ENCODE peak calls at places on chromosomes 7 and 10, in seven cellular contexts. D is nephron progenitor cell; E is astrocyte of the cerebellum; V is IMR-90; F is breast epithelium; U is neural progenitor cell; W is CD4-positive, alpha-beta T cell. O is an unnamed sample.

GRCh38 chr7:150668472-150668911 is 17.0 kb upstream of the GIMAP2 start:
- DNase-seq in D (no peak), U (no peak), V (no peak), F (no peak), W (peak; percentile 40), E (no peak), O (no peak)

GRCh38 chr7:926061-927030 is 28.1 kb downstream of the ADAP1 start:
- DNase-seq in W (no peak), F (peak; percentile 50), V (no peak), D (no peak), E (no peak), U (no peak), O (no peak)

GRCh38 chr10:21183025-21183424 is 285.9 kb upstream of the NEBL start:
- DNase-seq in D (no peak), W (no peak), F (no peak), V (no peak), U (no peak), E (no peak), O (no peak)

GRCh38 chr10:71390435-71390820 is 6.3 kb upstream of the CDH23 start:
- DNase-seq in U (no peak), E (no peak), V (no peak), W (no peak), F (peak; percentile 25), D (no peak), O (no peak)

GRCh38 chr7:148523550-148523949 is 67.0 kb upstream of the C7orf33 start:
- DNase-seq in E (no peak), V (no peak), W (no peak), U (no peak), D (no peak), F (no peak), O (no peak)

GRCh38 chr7:97198596-97198995 is 81.1 kb downstream of the SDHAF3 start:
- DNase-seq in F (no peak), W (no peak), D (no peak), U (no peak), E (no peak), V (no peak), O (no peak)

GRCh38 chr7:12212051-12212485 is 974 bp downstream of the TMEM106B start:
- DNase-seq in U (peak; percentile 43), F (no peak), V (no peak), W (no peak), D (peak; percentile 4), E (no peak), O (no peak)

GRCh38 chr7:66556549-66557213 is 72.0 kb upstream of the KCTD7 start:
- DNase-seq in U (no peak), V (no peak), E (no peak), F (peak; percentile 45), W (no peak), D (no peak), O (no peak)

GRCh38 chr10:111410740-111411139 is 333.9 kb downstream of the ADRA2A start:
- DNase-seq in F (no peak), W (no peak), V (no peak), E (no peak), D (no peak), U (no peak), O (no peak)

GRCh38 chr10:134205-134742 is 981 bp upstream of the ZMYND11 start:
- DNase-seq in W (no peak), V (peak; percentile 6), E (no peak), U (peak; percentile 55), F (no peak), D (no peak), O (no peak)

GRCh38 chr10:12194752-12195271 is 879 bp downstream of the NUDT5 start:
- DNase-seq in V (peak; percentile 31), D (peak; percentile 36), U (peak; percentile 28), E (no peak), W (peak; percentile 17), F (no peak), O (no peak)

GRCh38 chr7:106425017-106425719 is 140.4 kb upstream of the NAMPT start:
- DNase-seq in F (peak; percentile 56), W (no peak), V (peak; percentile 100), U (no peak), E (peak; percentile 99), D (no peak), O (peak; percentile 38)

GRCh38 chr7:156985101-156985967 is 25.1 kb downstream of the MNX1 start:
- DNase-seq in F (no peak), W (no peak), D (no peak), U (no peak), E (no peak), V (no peak), O (no peak)
- TF ChIP-seq CTCF in F (no peak), W (no peak), D (no peak), U (no peak), E (no peak), V (no peak), O (no peak)

GRCh38 chr10:86110156-86110786 is 256.3 kb downstream of the GRID1 start:
- DNase-seq in E (no peak), D (no peak), F (no peak), W (no peak), U (peak; percentile 38), V (no peak), O (no peak)
- TF ChIP-seq CTCF in E (no peak), D (peak; percentile 16), F (no peak), W (no peak), U (peak; percentile 58), V (no peak), O (no peak)

GRCh38 chr10:114550756-114551290 is 107.3 kb downstream of the ABLIM1 start:
- DNase-seq in W (no peak), V (peak; percentile 47), U (peak; percentile 57), E (no peak), F (no peak), D (no peak), O (no peak)
- TF ChIP-seq CTCF in W (peak; percentile 74), V (peak; percentile 55), U (peak; percentile 71), E (no peak), F (peak; percentile 45), D (peak; percentile 48), O (no peak)

GRCh38 chr10:43137971-43138756 is at the start of gene CSGALNACT2:
- DNase-seq in W (peak; percentile 75), E (peak; percentile 40), V (peak; percentile 86), U (peak; percentile 89), F (peak; percentile 73), D (peak; percentile 83), O (peak; percentile 50)
- TF ChIP-seq CTCF in W (no peak), E (no peak), V (peak; percentile 5), U (no peak), F (no peak), D (no peak), O (no peak)

DNA sequence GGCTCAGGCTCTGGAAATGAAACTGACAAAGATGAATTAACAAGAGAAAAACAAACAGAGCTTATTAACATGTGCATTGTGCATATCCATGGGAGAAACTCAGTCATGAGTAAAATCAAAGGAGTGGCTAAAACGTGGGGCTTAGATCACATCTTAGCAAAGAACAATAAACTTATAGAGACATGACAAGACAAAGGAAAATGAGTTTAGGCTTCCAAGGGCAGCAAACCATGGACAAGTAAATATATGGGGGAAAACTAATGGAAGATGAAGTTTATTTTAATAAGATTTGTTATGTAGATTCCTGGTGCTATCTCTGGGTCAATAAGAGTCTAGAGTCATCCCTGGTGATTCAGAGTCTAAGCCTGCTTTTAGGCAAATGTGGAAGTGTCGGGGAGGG is 87.2 kb upstream of the PLPP4 start:
- DNase-seq in D (no peak), F (no peak), W (no peak), U (no peak), V (no peak), E (no peak), O (no peak)
- TF ChIP-seq CTCF in D (no peak), F (no peak), W (no peak), U (no peak), V (no peak), E (no peak), O (no peak)

DNA sequence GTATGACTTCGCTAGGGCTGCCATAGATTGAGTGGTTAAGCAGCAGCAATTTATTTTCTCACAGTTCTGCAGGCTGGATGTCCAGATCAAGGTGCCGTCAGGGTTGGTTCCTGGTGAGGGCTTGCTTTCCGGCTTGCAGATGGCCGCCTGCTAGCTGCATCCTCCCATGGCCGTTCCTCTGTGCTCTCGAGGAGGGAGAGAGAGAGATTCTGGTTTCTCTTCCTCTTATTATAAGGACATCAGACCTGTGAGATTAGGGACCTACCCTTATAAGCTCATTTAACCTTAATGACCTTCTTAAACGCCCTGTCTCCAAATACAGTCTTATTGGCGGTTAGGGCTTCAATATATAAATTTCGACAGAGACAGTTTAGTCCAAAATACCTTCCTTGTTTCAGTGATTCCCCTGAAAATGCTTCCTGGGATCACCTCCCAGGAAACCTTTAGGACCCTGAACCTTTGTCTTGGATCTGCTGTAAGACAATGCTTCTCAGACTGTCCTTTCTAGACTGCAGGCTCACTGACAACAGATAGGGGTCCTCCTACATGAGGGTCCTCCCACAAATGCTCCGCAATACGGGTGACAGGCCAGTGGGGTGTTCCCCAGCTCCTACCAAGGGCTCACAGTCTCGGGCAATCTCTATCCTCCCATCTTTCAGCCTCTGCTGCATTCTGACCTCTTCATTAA is 82.5 kb upstream of the BAIAP2L1 start:
- DNase-seq in E (no peak), U (peak; percentile 39), D (no peak), W (no peak), F (no peak), V (no peak), O (no peak)
- TF ChIP-seq CTCF in E (no peak), U (peak; percentile 16), D (no peak), W (no peak), F (no peak), V (no peak), O (no peak)

GRCh38 chr7:44565795-44566559 is 7.7 kb downstream of the DDX56 start:
- DNase-seq in D (no peak), F (no peak), V (no peak), U (no peak), E (no peak), W (no peak), O (no peak)
- TF ChIP-seq CTCF in D (peak; percentile 13), F (no peak), V (no peak), U (no peak), E (no peak), W (peak; percentile 48), O (no peak)

DNA sequence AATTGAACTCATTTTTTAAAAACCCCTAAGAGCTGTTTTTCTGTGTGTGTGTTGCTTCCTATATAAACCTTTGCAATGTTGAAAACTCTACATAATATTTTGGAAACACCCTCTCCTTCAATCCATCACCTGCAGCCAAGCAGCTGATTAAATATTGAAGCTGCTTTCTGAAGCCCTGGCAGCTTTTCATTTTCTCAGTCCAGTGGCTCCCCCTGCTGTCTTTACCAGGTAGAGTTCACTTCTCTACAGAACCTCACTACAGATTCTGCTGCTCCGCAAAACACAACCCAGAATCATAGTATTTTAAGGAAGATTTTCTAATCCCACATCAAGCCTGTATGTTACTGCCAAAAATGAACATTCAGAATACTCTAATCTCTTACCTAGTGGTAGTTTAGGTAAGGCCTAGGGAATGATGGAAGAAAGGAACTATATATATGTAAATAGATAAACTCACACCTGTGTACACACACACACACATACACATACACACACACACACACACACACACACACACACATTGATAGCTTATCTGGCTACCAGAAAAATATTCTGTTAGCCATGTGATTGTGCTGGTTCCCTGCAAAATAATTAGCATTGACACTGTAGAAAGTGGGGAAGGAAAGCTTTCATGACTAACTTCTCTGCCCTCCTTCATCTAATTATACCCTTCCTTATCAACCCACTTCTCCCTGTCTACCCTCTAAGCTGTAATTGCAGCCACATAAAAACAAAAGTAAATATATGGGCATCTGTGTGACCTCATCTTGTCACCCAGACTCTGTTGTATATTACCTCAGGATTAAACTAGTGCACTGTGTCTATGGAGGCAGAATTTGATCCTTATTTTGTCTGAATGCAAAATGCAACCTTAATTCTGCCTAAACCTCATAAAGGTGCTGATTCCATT is 229.5 kb upstream of the FZD1 start:
- DNase-seq in U (peak; percentile 66), D (peak; percentile 47), W (no peak), F (no peak), V (peak; percentile 63), E (peak; percentile 44), O (no peak)
- TF ChIP-seq CTCF in U (peak; percentile 92), D (peak; percentile 60), W (no peak), F (peak; percentile 53), V (peak; percentile 74), E (peak; percentile 75), O (no peak)

O was measured in omental fat pad.